ENCODE peak calls at places on chromosomes 11 and 22, in nine cellular contexts. One of them, this sample, is unnamed.

GRCh38 chr22:20750461-20751184 is 23.3 kb upstream of the SERPIND1 start:
- DNase-seq in Daoy: peak
- DNase-seq in T-helper 9 cell: no peak
- DNase-seq in fibroblast of the aortic adventitia: peak
- DNase-seq in NCI-H2227 treated with DMSO at 0.1 percent for 48 hours: no peak
- DNase-seq in effector memory CD4-positive, alpha-beta T cell: no peak
- DNase-seq in fibroblast of mammary gland: peak
- DNase-seq in Karpas-422: no peak
- DNase-seq in Caco-2: no peak
- DNase-seq in this sample: peak

GRCh38 chr11:130070109-130070828 is 575 bp downstream of the APLP2 start:
- DNase-seq in Daoy: peak
- DNase-seq in T-helper 9 cell: peak
- DNase-seq in fibroblast of the aortic adventitia: peak
- DNase-seq in NCI-H2227 treated with DMSO at 0.1 percent for 48 hours: no peak
- DNase-seq in effector memory CD4-positive, alpha-beta T cell: peak
- DNase-seq in fibroblast of mammary gland: no peak
- DNase-seq in Karpas-422: peak
- DNase-seq in Caco-2: peak
- DNase-seq in this sample: peak

GRCh38 chr11:110305169-110306018 is 9.0 kb upstream of the RDX start:
- DNase-seq in Daoy: no peak
- DNase-seq in T-helper 9 cell: no peak
- DNase-seq in fibroblast of the aortic adventitia: peak
- DNase-seq in NCI-H2227 treated with DMSO at 0.1 percent for 48 hours: no peak
- DNase-seq in effector memory CD4-positive, alpha-beta T cell: no peak
- DNase-seq in fibroblast of mammary gland: no peak
- DNase-seq in Karpas-422: no peak
- DNase-seq in Caco-2: peak
- DNase-seq in this sample: peak

GRCh38 chr11:100105605-100106358 is 581.3 kb upstream of the ARHGAP42 start:
- DNase-seq in Daoy: no peak
- DNase-seq in T-helper 9 cell: no peak
- DNase-seq in fibroblast of the aortic adventitia: no peak
- DNase-seq in NCI-H2227 treated with DMSO at 0.1 percent for 48 hours: no peak
- DNase-seq in effector memory CD4-positive, alpha-beta T cell: no peak
- DNase-seq in fibroblast of mammary gland: no peak
- DNase-seq in Karpas-422: no peak
- DNase-seq in Caco-2: no peak
- DNase-seq in this sample: peak

GRCh38 chr11:120181446-120181992 is 29.3 kb upstream of the OAF start:
- DNase-seq in Daoy: no peak
- DNase-seq in T-helper 9 cell: no peak
- DNase-seq in fibroblast of the aortic adventitia: no peak
- DNase-seq in NCI-H2227 treated with DMSO at 0.1 percent for 48 hours: no peak
- DNase-seq in effector memory CD4-positive, alpha-beta T cell: no peak
- DNase-seq in fibroblast of mammary gland: no peak
- DNase-seq in Karpas-422: no peak
- DNase-seq in Caco-2: no peak
- DNase-seq in this sample: no peak

GRCh38 chr22:39598017-39598965 is 27.7 kb downstream of the CACNA1I start:
- DNase-seq in Daoy: no peak
- DNase-seq in T-helper 9 cell: peak
- DNase-seq in fibroblast of the aortic adventitia: no peak
- DNase-seq in NCI-H2227 treated with DMSO at 0.1 percent for 48 hours: no peak
- DNase-seq in effector memory CD4-positive, alpha-beta T cell: peak
- DNase-seq in fibroblast of mammary gland: no peak
- DNase-seq in Karpas-422: no peak
- DNase-seq in Caco-2: peak
- DNase-seq in this sample: peak

GRCh38 chr11:118415739-118416068 is 14.3 kb downstream of the ATP5MG start:
- DNase-seq in Daoy: peak
- DNase-seq in T-helper 9 cell: no peak
- DNase-seq in fibroblast of the aortic adventitia: peak
- DNase-seq in NCI-H2227 treated with DMSO at 0.1 percent for 48 hours: no peak
- DNase-seq in effector memory CD4-positive, alpha-beta T cell: no peak
- DNase-seq in fibroblast of mammary gland: peak
- DNase-seq in Karpas-422: peak
- DNase-seq in Caco-2: no peak
- DNase-seq in this sample: peak

GRCh38 chr11:115042002-115042401 is 363.7 kb downstream of the NXPE2 start:
- DNase-seq in Daoy: no peak
- DNase-seq in T-helper 9 cell: no peak
- DNase-seq in fibroblast of the aortic adventitia: no peak
- DNase-seq in NCI-H2227 treated with DMSO at 0.1 percent for 48 hours: no peak
- DNase-seq in effector memory CD4-positive, alpha-beta T cell: no peak
- DNase-seq in fibroblast of mammary gland: no peak
- DNase-seq in Karpas-422: no peak
- DNase-seq in Caco-2: no peak
- DNase-seq in this sample: no peak

GRCh38 chr11:133681901-133682300 is 149.6 kb upstream of the OPCML start:
- DNase-seq in Daoy: no peak
- DNase-seq in T-helper 9 cell: no peak
- DNase-seq in fibroblast of the aortic adventitia: no peak
- DNase-seq in NCI-H2227 treated with DMSO at 0.1 percent for 48 hours: peak
- DNase-seq in effector memory CD4-positive, alpha-beta T cell: no peak
- DNase-seq in fibroblast of mammary gland: no peak
- DNase-seq in Karpas-422: no peak
- DNase-seq in Caco-2: no peak
- DNase-seq in this sample: no peak

GRCh38 chr22:29216873-29217666 is 11.4 kb downstream of the EMID1 start:
- DNase-seq in Daoy: peak
- DNase-seq in T-helper 9 cell: no peak
- DNase-seq in fibroblast of the aortic adventitia: peak
- DNase-seq in NCI-H2227 treated with DMSO at 0.1 percent for 48 hours: no peak
- DNase-seq in effector memory CD4-positive, alpha-beta T cell: no peak
- DNase-seq in fibroblast of mammary gland: no peak
- DNase-seq in Karpas-422: no peak
- DNase-seq in Caco-2: no peak
- DNase-seq in this sample: no peak

GRCh38 chr11:110362916-110363574 is 66.6 kb upstream of the RDX start:
- DNase-seq in Daoy: peak
- DNase-seq in T-helper 9 cell: no peak
- DNase-seq in fibroblast of the aortic adventitia: no peak
- DNase-seq in NCI-H2227 treated with DMSO at 0.1 percent for 48 hours: no peak
- DNase-seq in effector memory CD4-positive, alpha-beta T cell: no peak
- DNase-seq in fibroblast of mammary gland: no peak
- DNase-seq in Karpas-422: no peak
- DNase-seq in Caco-2: peak
- DNase-seq in this sample: no peak

GRCh38 chr11:14449302-14449714 is 50.3 kb downstream of the COPB1 start:
- DNase-seq in Daoy: no peak
- DNase-seq in T-helper 9 cell: no peak
- DNase-seq in fibroblast of the aortic adventitia: peak
- DNase-seq in NCI-H2227 treated with DMSO at 0.1 percent for 48 hours: no peak
- DNase-seq in effector memory CD4-positive, alpha-beta T cell: no peak
- DNase-seq in fibroblast of mammary gland: no peak
- DNase-seq in Karpas-422: no peak
- DNase-seq in Caco-2: no peak
- DNase-seq in this sample: no peak

GRCh38 chr11:74636633-74637184 is 44.3 kb downstream of the POLD3 start:
- DNase-seq in Daoy: peak
- DNase-seq in T-helper 9 cell: no peak
- DNase-seq in fibroblast of the aortic adventitia: peak
- DNase-seq in NCI-H2227 treated with DMSO at 0.1 percent for 48 hours: no peak
- DNase-seq in effector memory CD4-positive, alpha-beta T cell: no peak
- DNase-seq in fibroblast of mammary gland: peak
- DNase-seq in Karpas-422: no peak
- DNase-seq in Caco-2: no peak
- DNase-seq in this sample: peak

GRCh38 chr22:41833369-41834004 is 582 bp downstream of the SREBF2 start:
- DNase-seq in Daoy: peak
- DNase-seq in T-helper 9 cell: peak
- DNase-seq in fibroblast of the aortic adventitia: peak
- DNase-seq in NCI-H2227 treated with DMSO at 0.1 percent for 48 hours: no peak
- DNase-seq in effector memory CD4-positive, alpha-beta T cell: peak
- DNase-seq in fibroblast of mammary gland: peak
- DNase-seq in Karpas-422: peak
- DNase-seq in Caco-2: peak
- DNase-seq in this sample: peak

This sample was measured in SW480.